ENCODE peak calls at places on chromosomes 5 and 9, in ten cellular contexts. P is heart left ventricle; I is psoas muscle; X is heart right ventricle; U is uterus; R is IMR-90; H is CD8-positive, alpha-beta T cell; T is mammary epithelial cell; L is pancreas; W is A549. E is an unnamed sample. For H3K4me1, the result is how much of the 10 kb centered on the place peaks cover.

GRCh38 chr9:108565651-108566378 is 290.0 kb downstream of the ACTL7B start:
- DNase-seq in R (peak), X (peak), T (peak), I (peak), H (no peak), U (peak), P (peak), W (peak), L (peak), E (peak)

GRCh38 chr9:82466616-82467251 is 478.2 kb downstream of the SPATA31D1 start:
- DNase-seq in X (peak), I (no peak), L (no peak), P (no peak), W (no peak), T (no peak), H (no peak), U (no peak), R (peak), E (no peak)

GRCh38 chr5:616342-617039 is 4.4 kb downstream of the CEP72 start:
- DNase-seq in T (no peak), U (no peak), H (no peak), P (peak), L (peak), W (no peak), X (no peak), I (peak), R (no peak), E (peak)

GRCh38 chr9:128104171-128104618 is 23.3 kb downstream of the PTGES2 start:
- DNase-seq in L (peak), T (no peak), P (peak), I (peak), W (no peak), H (no peak), X (no peak), R (no peak), U (no peak), E (peak)

GRCh38 chr5:77218263-77218662 is 7.8 kb downstream of the PDE8B start:
- DNase-seq in U (no peak), R (no peak), I (no peak), X (no peak), W (peak), P (no peak), T (no peak), L (no peak), H (no peak), E (no peak)

GRCh38 chr5:137641148-137641547 is 94.7 kb downstream of the KLHL3 start:
- DNase-seq in W (no peak), P (no peak), R (peak), U (no peak), I (no peak), T (peak), H (no peak), X (no peak), L (no peak), E (no peak)

GRCh38 chr5:131147258-131147657 is 17.8 kb downstream of the HINT1 start:
- DNase-seq in W (no peak), P (no peak), I (no peak), R (peak), L (no peak), T (no peak), H (no peak), X (no peak), U (no peak), E (no peak)

GRCh38 chr5:1564182-1564748 is 40.5 kb upstream of the LPCAT1 start:
- DNase-seq in W (no peak), L (peak), T (peak), R (peak), H (no peak), X (peak), P (peak), I (no peak), U (no peak), E (peak)

GRCh38 chr5:52751137-52751536 is 36.6 kb upstream of the ITGA1 start:
- DNase-seq in W (no peak), X (no peak), T (no peak), L (no peak), I (no peak), P (no peak), H (no peak), R (peak), U (no peak), E (no peak)

GRCh38 chr5:157772077-157772613 is 28.6 kb downstream of the LSM11 start:
- DNase-seq in R (no peak), T (no peak), U (no peak), I (no peak), L (no peak), X (no peak), W (no peak), P (no peak), H (no peak), E (no peak)

GRCh38 chr5:171840066-171840465 is 54.4 kb downstream of the SMIM23 start:
- DNase-seq in I (no peak), L (no peak), T (no peak), P (no peak), R (no peak), H (no peak), W (peak), U (no peak), X (no peak), E (no peak)

GRCh38 chr9:96176901-96177718 is 124.9 kb downstream of the HSD17B3 start:
- DNase-seq in X (no peak), U (no peak), L (no peak), T (no peak), R (no peak), I (no peak), H (no peak), P (peak), W (no peak), E (peak)

GRCh38 chr9:94945191-94946144 is 219.0 kb downstream of the AOPEP start:
- DNase-seq in X (peak), I (peak), P (peak), T (peak), H (no peak), R (peak), U (peak), W (peak), L (no peak), E (peak)

GRCh38 chr9:70034292-70034711 is 9.3 kb upstream of the MAMDC2 start:
- DNase-seq in W (no peak), T (peak), P (no peak), R (peak), H (no peak), X (no peak), U (no peak), L (no peak), I (no peak), E (no peak)

GRCh38 chr5:75526065-75526464 is 14.4 kb downstream of the POLK start:
- DNase-seq in U (no peak), R (no peak), X (no peak), W (no peak), P (no peak), H (no peak), I (no peak), T (no peak), L (no peak), E (no peak)

GRCh38 chr9:124035001-124035650 is 23.6 kb downstream of the LHX2 start:
- DNase-seq in T (no peak), P (no peak), R (no peak), X (no peak), W (no peak), L (no peak), U (no peak), I (no peak), H (no peak), E (no peak)

GRCh38 chr5:97425511-97425910 is 242.5 kb upstream of the RIOK2 start:
- DNase-seq in T (peak), I (no peak), L (no peak), U (no peak), R (peak), W (no peak), X (no peak), H (no peak), P (no peak), E (peak)

GRCh38 chr9:10843151-10843550 is 230.3 kb upstream of the PTPRD start:
- DNase-seq in I (no peak), L (no peak), T (no peak), U (no peak), H (no peak), P (no peak), X (no peak), R (no peak), W (no peak), E (no peak)

GRCh38 chr5:163395794-163396193 is 41.6 kb upstream of the CCNG1 start:
- DNase-seq in P (no peak), X (no peak), I (no peak), R (no peak), T (no peak), L (no peak), U (no peak), H (no peak), W (no peak), E (no peak)

GRCh38 chr9:4620046-4620765 is 41.9 kb upstream of the PLPP6 start:
- DNase-seq in W (no peak), T (peak), I (no peak), H (no peak), U (no peak), P (no peak), X (no peak), R (no peak), L (no peak), E (no peak)

GRCh38 chr9:83346655-83347393 is 191.4 kb downstream of the FRMD3 start:
- DNase-seq in U (no peak), X (no peak), I (no peak), T (no peak), H (no peak), R (no peak), W (no peak), L (no peak), P (no peak), E (no peak)

GRCh38 chr9:72844440-72844768 is 108.4 kb downstream of the ALDH1A1 start:
- DNase-seq in R (no peak), X (no peak), H (no peak), P (no peak), U (no peak), W (no peak), T (no peak), L (no peak), I (no peak), E (no peak)

GRCh38 chr9:95189230-95190098 is 128.0 kb downstream of the FANCC start:
- DNase-seq in T (no peak), I (no peak), W (no peak), R (peak), P (no peak), L (no peak), H (no peak), X (peak), U (no peak), E (no peak)

GRCh38 chr5:159912033-159912800 is 4.1 kb upstream of the ADRA1B start:
- DNase-seq in T (no peak), U (no peak), X (no peak), R (peak), L (no peak), H (no peak), P (no peak), I (no peak), W (peak), E (no peak)

GRCh38 chr9:94772128-94772527 is 45.6 kb downstream of the AOPEP start:
- DNase-seq in X (no peak), L (no peak), W (no peak), I (no peak), U (no peak), R (no peak), T (no peak), P (no peak), H (no peak), E (no peak)

GRCh38 chr5:33894566-33894965 is 2.8 kb upstream of the ADAMTS12 start:
- DNase-seq in H (no peak), U (no peak), X (no peak), R (peak), I (no peak), T (peak), P (no peak), L (no peak), W (no peak), E (no peak)

GRCh38 chr5:50767588-50767987 is 101.2 kb downstream of the PARP8 start:
- DNase-seq in P (no peak), I (no peak), W (no peak), R (peak), L (no peak), H (no peak), X (no peak), U (no peak), T (peak), E (no peak)

GRCh38 chr5:172985596-172985995 is 2.0 kb downstream of the ATP6V0E1 start:
- DNase-seq in I (no peak), L (no peak), P (no peak), U (no peak), X (no peak), R (no peak), H (no peak), T (no peak), W (no peak), E (no peak)

GRCh38 chr5:140282266-140282665 is 20.6 kb downstream of the PFDN1 start:
- DNase-seq in P (no peak), T (no peak), L (no peak), W (no peak), H (no peak), U (no peak), X (no peak), R (no peak), I (no peak), E (no peak)

GRCh38 chr9:108836319-108836718 is 19.5 kb downstream of the ACTL7B start:
- DNase-seq in I (no peak), H (no peak), R (no peak), P (no peak), W (no peak), L (no peak), U (no peak), T (no peak), X (no peak), E (no peak)

GRCh38 chr5:72852356-72852755 is 35.9 kb downstream of the TNPO1 start:
- DNase-seq in L (no peak), X (no peak), U (no peak), H (no peak), P (no peak), I (no peak), W (no peak), T (no peak), R (no peak), E (no peak)

GRCh38 chr5:72848474-72849428 is 32.3 kb downstream of the TNPO1 start:
- DNase-seq in R (peak), W (peak), P (peak), T (peak), U (peak), L (peak), H (peak), X (peak), I (peak), E (peak)

GRCh38 chr5:72847989-72848473 is 31.6 kb downstream of the TNPO1 start:
- DNase-seq in H (peak), P (peak), T (peak), W (peak), L (peak), U (peak), X (peak), R (peak), I (peak), E (peak)

GRCh38 chr5:72849546-72849945 is 33.1 kb downstream of the TNPO1 start:
- DNase-seq in L (no peak), I (no peak), W (no peak), R (no peak), P (no peak), T (peak), H (no peak), U (no peak), X (no peak), E (no peak)

DNA sequence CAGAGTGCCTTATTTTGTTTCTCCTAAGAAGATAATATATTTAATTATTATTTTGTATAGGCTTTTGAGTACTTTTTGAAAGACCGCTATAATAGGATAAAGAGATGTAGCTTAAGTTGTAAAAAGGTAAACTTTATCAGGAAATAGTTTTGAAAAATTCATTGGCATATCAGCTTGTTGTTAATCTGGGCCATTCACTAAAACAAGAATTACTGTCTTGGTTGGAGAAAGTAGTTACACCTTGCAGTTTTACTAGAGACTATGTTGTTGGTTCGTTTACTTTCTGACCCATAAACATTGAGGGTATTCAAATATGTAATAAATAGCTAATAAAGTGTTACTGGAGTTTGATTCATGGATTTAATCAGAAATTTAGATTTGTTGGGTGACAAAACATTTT is 33.7 kb downstream of the TNPO1 start:
- DNase-seq in P (no peak), I (no peak), R (no peak), W (no peak), L (no peak), T (no peak), U (no peak), H (no peak), X (no peak), E (no peak)
- H3K4me1 ChIP-seq in P (under half), I (half or more), R (under half), W (half or more), L (under half), T (under half), U (under half), H (under half), X (half or more), E (under half)

DNA sequence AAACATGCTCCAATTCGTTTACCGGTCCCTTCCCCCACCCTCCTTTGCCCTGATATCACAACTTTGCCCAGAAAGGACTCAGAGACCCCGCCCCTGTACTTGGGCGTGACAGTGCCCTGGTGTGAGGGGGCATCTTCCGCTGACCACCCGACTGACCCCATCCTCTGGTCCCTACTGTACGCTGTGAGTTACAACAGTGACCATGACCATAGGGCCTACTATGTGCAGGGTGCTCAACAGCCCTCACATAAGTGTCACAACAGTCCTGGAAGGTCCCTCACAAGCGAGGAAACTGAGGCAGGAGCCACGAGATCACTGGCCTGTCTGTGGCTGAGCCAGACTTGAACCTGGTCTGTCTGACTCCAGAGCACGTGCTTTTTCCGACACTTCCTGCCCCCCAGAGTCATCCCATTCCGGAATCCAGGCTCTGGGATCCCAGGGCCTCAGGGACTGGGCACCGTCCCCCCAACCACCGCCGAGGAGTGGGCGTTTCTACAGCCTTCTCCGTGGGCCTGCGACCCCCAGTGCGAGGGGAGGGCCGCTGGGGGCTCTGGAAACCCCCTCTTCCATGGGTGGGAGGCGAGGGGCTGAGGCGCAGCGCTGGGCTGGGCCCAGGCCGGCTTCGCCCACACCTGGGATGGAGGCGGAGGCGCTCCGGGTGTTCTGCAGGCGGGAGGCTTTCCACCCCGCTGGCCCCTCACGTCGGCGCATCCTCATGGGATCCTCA is 45.7 kb upstream of the GGTA1 start:
- DNase-seq in W (no peak), P (peak), R (no peak), H (no peak), X (no peak), L (no peak), T (no peak), U (no peak), I (peak), E (no peak)
- TF ChIP-seq CTCF in W (no peak), P (no peak), R (no peak), H (no peak), X (no peak), L (no peak), T (no peak), U (no peak), I (no peak), E (no peak)

GRCh38 chr9:114384836-114385411 is 2.9 kb downstream of the AKNA start:
- DNase-seq in P (no peak), I (no peak), U (no peak), R (no peak), T (no peak), H (no peak), X (no peak), L (no peak), W (no peak), E (peak)
- H3K4me3 ChIP-seq in P (no peak), I (no peak), U (no peak), R (no peak), T (no peak), H (peak), X (no peak), L (no peak), W (no peak), E (no peak)

DNA sequence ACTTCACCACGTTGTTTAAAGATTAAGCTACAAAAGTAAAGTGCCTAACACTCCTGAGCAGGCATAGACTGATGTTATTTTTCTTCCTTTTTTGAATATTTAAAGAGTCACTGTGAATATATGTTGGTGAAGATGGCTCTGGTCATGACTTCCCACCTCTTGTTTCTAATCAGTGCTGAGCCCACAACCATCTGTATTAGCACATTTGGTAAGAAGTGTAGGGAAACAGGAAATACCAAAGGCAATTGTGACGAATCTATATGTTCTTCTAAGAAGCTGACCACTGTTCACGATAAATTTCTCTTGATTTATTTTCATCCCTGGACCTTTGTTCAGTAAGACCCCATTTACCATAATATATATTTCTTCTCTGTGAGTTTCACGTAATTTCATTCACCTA is 108.3 kb upstream of the PCA3 start:
- DNase-seq in U (no peak), L (no peak), X (no peak), I (no peak), R (no peak), P (no peak), W (no peak), H (no peak), T (no peak), E (no peak)
- H3K4me1 ChIP-seq in U (under half), L (under half), X (under half), I (under half), R (under half), P (under half), W (under half), H (under half), T (under half), E (under half)

DNA sequence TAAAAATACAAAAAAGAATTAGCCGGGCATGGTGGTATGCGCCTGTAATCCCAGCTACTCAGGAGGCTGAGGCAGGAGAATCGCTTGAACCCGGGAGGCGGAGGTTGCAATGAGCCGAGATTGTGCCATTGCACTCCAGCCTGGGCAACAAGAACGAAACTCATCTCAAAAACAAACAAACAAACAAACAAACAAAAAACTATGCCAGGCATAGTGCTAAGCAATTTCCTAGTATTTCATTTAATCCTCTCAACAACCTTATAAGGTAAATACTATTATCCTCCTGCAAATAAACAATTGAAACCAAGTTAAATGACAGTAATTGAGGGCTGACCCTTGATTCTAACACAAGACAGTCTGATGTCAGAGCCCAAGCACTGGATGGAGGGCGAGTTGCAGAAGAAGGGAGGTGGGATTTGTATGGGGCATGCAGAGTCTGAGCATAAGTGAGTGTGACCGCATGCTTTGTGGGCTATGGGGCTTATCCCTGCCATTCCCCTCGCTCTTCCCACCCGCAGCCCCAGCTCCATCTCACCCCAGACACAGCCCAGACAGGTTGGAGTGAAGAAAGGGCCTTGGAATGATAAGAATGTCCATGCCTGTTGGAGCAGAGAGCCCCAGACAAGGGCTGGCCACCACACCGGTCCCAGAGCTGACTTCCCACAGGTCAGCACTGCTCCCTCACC is 24.3 kb upstream of the RPS14 start:
- DNase-seq in R (peak), L (no peak), X (no peak), T (peak), I (no peak), W (no peak), P (no peak), U (no peak), H (no peak), E (no peak)
- TF ChIP-seq CTCF in R (peak), L (no peak), X (no peak), T (no peak), I (no peak), W (no peak), P (no peak), U (no peak), H (no peak), E (no peak)

DNA sequence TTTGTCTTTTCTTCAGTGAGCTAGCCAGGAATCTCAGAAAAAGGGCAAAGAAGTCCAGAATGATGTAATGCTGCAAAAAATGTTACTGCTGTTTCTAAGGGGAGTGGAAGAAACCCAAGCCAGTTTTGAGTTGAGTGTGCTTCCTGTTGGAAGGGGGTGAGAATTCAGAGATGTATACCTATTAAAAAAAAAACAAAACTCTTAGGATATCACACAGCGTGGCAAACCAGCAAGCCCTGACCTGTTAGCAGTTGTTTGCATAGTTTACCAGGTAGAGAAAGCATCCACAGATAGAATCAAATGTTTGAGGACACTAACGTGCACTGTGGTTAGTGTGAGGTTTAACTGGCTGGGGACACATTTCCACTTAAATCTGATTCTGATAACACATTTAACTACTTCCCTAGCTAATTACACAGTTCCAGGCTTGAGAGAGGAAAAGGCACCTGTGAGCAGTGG is 11.4 kb downstream of the BASP1 start:
- DNase-seq in H (no peak), T (peak), P (no peak), X (no peak), L (no peak), U (no peak), R (peak), W (no peak), I (no peak), E (no peak)
- H3K4me3 ChIP-seq in H (no peak), T (no peak), P (no peak), X (no peak), L (no peak), U (no peak), R (no peak), W (no peak), I (no peak), E (no peak)